ENCODE peak calls at places on chromosomes 1 and 21, in nine cellular contexts. L is HEK293T, U is A549, E is ELR, G is left cardiac atrium, S is H7, Y is foreskin fibroblast, W is RPMI7951, X is WTC11. D is an unnamed sample.

GRCh38 chr1:107057197-107058133 is 991 bp downstream of the PRMT6 start:
- DNase-seq in L (peak), U (no peak), E (peak), G (peak), S (peak), Y (peak), W (peak), X (peak), D (peak)

GRCh38 chr1:67753776-67754525 is 69.0 kb downstream of the GADD45A start:
- DNase-seq in L (no peak), U (no peak), E (no peak), G (no peak), S (no peak), Y (no peak), W (no peak), X (no peak), D (peak)

GRCh38 chr1:23614128-23614660 is 54.9 kb upstream of the ID3 start:
- DNase-seq in L (no peak), U (no peak), E (no peak), G (no peak), S (no peak), Y (no peak), W (no peak), X (no peak), D (no peak)

GRCh38 chr21:46637952-46638746 is 2.7 kb downstream of the PRMT2 start:
- DNase-seq in L (no peak), U (no peak), E (no peak), G (no peak), S (no peak), Y (no peak), W (peak), X (no peak), D (no peak)

GRCh38 chr1:106952766-106953165 is 103.7 kb upstream of the PRMT6 start:
- DNase-seq in L (no peak), U (no peak), E (peak), G (no peak), S (no peak), Y (peak), W (no peak), X (no peak), D (no peak)

GRCh38 chr1:63323866-63324778 is 1.8 kb downstream of the FOXD3 start:
- DNase-seq in L (no peak), U (peak), E (no peak), G (no peak), S (peak), Y (no peak), W (no peak), X (peak), D (no peak)

GRCh38 chr1:151980287-151981177 is 13.1 kb downstream of the S100A10 start:
- DNase-seq in L (no peak), U (no peak), E (peak), G (peak), S (no peak), Y (peak), W (peak), X (no peak), D (no peak)

GRCh38 chr1:39509360-39510009 is 18.0 kb downstream of the BMP8A start:
- DNase-seq in L (no peak), U (no peak), E (peak), G (no peak), S (peak), Y (no peak), W (peak), X (no peak), D (peak)

GRCh38 chr1:159120317-159120716 is 43.8 kb upstream of the AIM2 start:
- DNase-seq in L (no peak), U (no peak), E (no peak), G (no peak), S (no peak), Y (no peak), W (no peak), X (no peak), D (no peak)

GRCh38 chr1:93180723-93181613 is at the start of gene CCDC18:
- DNase-seq in L (peak), U (peak), E (peak), G (no peak), S (peak), Y (no peak), W (peak), X (no peak), D (peak)

GRCh38 chr1:185966487-185966886 is 232.3 kb downstream of the HMCN1 start:
- DNase-seq in L (no peak), U (no peak), E (no peak), G (no peak), S (no peak), Y (no peak), W (peak), X (no peak), D (no peak)

D was measured in activated CD4-positive, alpha-beta memory T cell treated with anti-CD3 and anti-CD28 coated beads for 36 hours.